ENCODE peak calls at places on chromosomes 6 and 20, in eight cellular contexts. One of them, this sample, is unnamed. For H4K20me1, the result is how much of the 10 kb centered on the place peaks cover.

GRCh38 chr20:24694727-24695528 is 225.5 kb downstream of the SYNDIG1 start:
- DNase-seq in H9: peak
- DNase-seq in keratinocyte: no peak
- DNase-seq in GM23248: peak
- DNase-seq in PC-9: no peak
- DNase-seq in neural progenitor cell: no peak
- DNase-seq in IMR-90: no peak
- DNase-seq in fibroblast of lung: no peak
- DNase-seq in this sample: no peak

GRCh38 chr6:111894272-111894671 is 21.0 kb upstream of the FYN start:
- DNase-seq in H9: no peak
- DNase-seq in keratinocyte: no peak
- DNase-seq in GM23248: peak
- DNase-seq in PC-9: no peak
- DNase-seq in neural progenitor cell: no peak
- DNase-seq in IMR-90: peak
- DNase-seq in fibroblast of lung: no peak
- DNase-seq in this sample: no peak

GRCh38 chr6:11769816-11770545 is 8.6 kb downstream of the ADTRP start:
- DNase-seq in H9: peak
- DNase-seq in keratinocyte: no peak
- DNase-seq in GM23248: no peak
- DNase-seq in PC-9: peak
- DNase-seq in neural progenitor cell: no peak
- DNase-seq in IMR-90: no peak
- DNase-seq in fibroblast of lung: no peak
- DNase-seq in this sample: no peak

GRCh38 chr6:163206196-163206595 is 208.3 kb upstream of the QKI start:
- DNase-seq in H9: no peak
- DNase-seq in keratinocyte: no peak
- DNase-seq in GM23248: no peak
- DNase-seq in PC-9: no peak
- DNase-seq in neural progenitor cell: no peak
- DNase-seq in IMR-90: no peak
- DNase-seq in fibroblast of lung: no peak
- DNase-seq in this sample: no peak

GRCh38 chr6:42746452-42747400 is 823 bp upstream of the TBCC start:
- DNase-seq in H9: peak
- DNase-seq in keratinocyte: peak
- DNase-seq in GM23248: peak
- DNase-seq in PC-9: peak
- DNase-seq in neural progenitor cell: peak
- DNase-seq in IMR-90: peak
- DNase-seq in fibroblast of lung: peak
- DNase-seq in this sample: peak

GRCh38 chr6:110567957-110568696 is 91.7 kb upstream of the SLC22A16 start:
- DNase-seq in H9: no peak
- DNase-seq in keratinocyte: no peak
- DNase-seq in GM23248: no peak
- DNase-seq in PC-9: no peak
- DNase-seq in neural progenitor cell: no peak
- DNase-seq in IMR-90: no peak
- DNase-seq in fibroblast of lung: no peak
- DNase-seq in this sample: no peak

GRCh38 chr6:111589366-111589765 is 16.3 kb downstream of the TRAF3IP2 start:
- DNase-seq in H9: no peak
- DNase-seq in keratinocyte: no peak
- DNase-seq in GM23248: peak
- DNase-seq in PC-9: peak
- DNase-seq in neural progenitor cell: no peak
- DNase-seq in IMR-90: peak
- DNase-seq in fibroblast of lung: peak
- DNase-seq in this sample: no peak

GRCh38 chr6:40794581-40794980 is 207.4 kb upstream of the LRFN2 start:
- DNase-seq in H9: no peak
- DNase-seq in keratinocyte: no peak
- DNase-seq in GM23248: no peak
- DNase-seq in PC-9: no peak
- DNase-seq in neural progenitor cell: no peak
- DNase-seq in IMR-90: no peak
- DNase-seq in fibroblast of lung: no peak
- DNase-seq in this sample: no peak

GRCh38 chr6:161027385-161027784 is 35.8 kb downstream of the MAP3K4 start:
- DNase-seq in H9: no peak
- DNase-seq in keratinocyte: no peak
- DNase-seq in GM23248: no peak
- DNase-seq in PC-9: no peak
- DNase-seq in neural progenitor cell: no peak
- DNase-seq in IMR-90: no peak
- DNase-seq in fibroblast of lung: no peak
- DNase-seq in this sample: no peak

GRCh38 chr6:89977808-89978748 is 83.8 kb downstream of the GJA10 start:
- DNase-seq in H9: no peak
- DNase-seq in keratinocyte: no peak
- DNase-seq in GM23248: peak
- DNase-seq in PC-9: no peak
- DNase-seq in neural progenitor cell: no peak
- DNase-seq in IMR-90: peak
- DNase-seq in fibroblast of lung: peak
- DNase-seq in this sample: peak

GRCh38 chr6:127302728-127303675 is 36.3 kb downstream of the RNF146 start:
- DNase-seq in H9: no peak
- DNase-seq in keratinocyte: no peak
- DNase-seq in GM23248: peak
- DNase-seq in PC-9: peak
- DNase-seq in neural progenitor cell: peak
- DNase-seq in IMR-90: peak
- DNase-seq in fibroblast of lung: peak
- DNase-seq in this sample: peak

GRCh38 chr20:37330316-37330715 is 15.6 kb upstream of the SRC start:
- DNase-seq in H9: no peak
- DNase-seq in keratinocyte: no peak
- DNase-seq in GM23248: no peak
- DNase-seq in PC-9: no peak
- DNase-seq in neural progenitor cell: no peak
- DNase-seq in IMR-90: no peak
- DNase-seq in fibroblast of lung: no peak
- DNase-seq in this sample: no peak

GRCh38 chr6:15061176-15061575 is 184.7 kb upstream of the JARID2 start:
- DNase-seq in H9: no peak
- DNase-seq in keratinocyte: no peak
- DNase-seq in GM23248: no peak
- DNase-seq in PC-9: no peak
- DNase-seq in neural progenitor cell: peak
- DNase-seq in IMR-90: no peak
- DNase-seq in fibroblast of lung: no peak
- DNase-seq in this sample: no peak

GRCh38 chr6:157999100-158000051 is 17.7 kb downstream of the SYNJ2 start:
- DNase-seq in H9: no peak
- DNase-seq in keratinocyte: no peak
- DNase-seq in GM23248: no peak
- DNase-seq in PC-9: no peak
- DNase-seq in neural progenitor cell: no peak
- DNase-seq in IMR-90: no peak
- DNase-seq in fibroblast of lung: no peak
- DNase-seq in this sample: no peak

GRCh38 chr6:102774326-102774725 is 1380.8 kb downstream of the GRIK2 start:
- DNase-seq in H9: no peak
- DNase-seq in keratinocyte: no peak
- DNase-seq in GM23248: no peak
- DNase-seq in PC-9: no peak
- DNase-seq in neural progenitor cell: no peak
- DNase-seq in IMR-90: no peak
- DNase-seq in fibroblast of lung: no peak
- DNase-seq in this sample: no peak

GRCh38 chr20:51758978-51759544 is 9.1 kb downstream of the ATP9A start:
- DNase-seq in H9: no peak
- DNase-seq in keratinocyte: no peak
- DNase-seq in GM23248: peak
- DNase-seq in PC-9: no peak
- DNase-seq in neural progenitor cell: no peak
- DNase-seq in IMR-90: no peak
- DNase-seq in fibroblast of lung: peak
- DNase-seq in this sample: no peak

GRCh38 chr6:42451595-42452170 is at the start of gene TRERF1:
- DNase-seq in H9: peak
- DNase-seq in keratinocyte: no peak
- DNase-seq in GM23248: peak
- DNase-seq in PC-9: peak
- DNase-seq in neural progenitor cell: peak
- DNase-seq in IMR-90: peak
- DNase-seq in fibroblast of lung: peak
- DNase-seq in this sample: peak

GRCh38 chr6:125944434-125944816 is 12.1 kb upstream of the HINT3 start:
- DNase-seq in H9: no peak
- DNase-seq in keratinocyte: no peak
- DNase-seq in GM23248: peak
- DNase-seq in PC-9: peak
- DNase-seq in neural progenitor cell: no peak
- DNase-seq in IMR-90: peak
- DNase-seq in fibroblast of lung: peak
- DNase-seq in this sample: peak

GRCh38 chr6:133251688-133252087 is 10.5 kb downstream of the EYA4 start:
- DNase-seq in H9: no peak
- DNase-seq in keratinocyte: no peak
- DNase-seq in GM23248: no peak
- DNase-seq in PC-9: no peak
- DNase-seq in neural progenitor cell: no peak
- DNase-seq in IMR-90: no peak
- DNase-seq in fibroblast of lung: no peak
- DNase-seq in this sample: no peak

GRCh38 chr6:70411948-70412796 is 1.1 kb upstream of the FAM135A start:
- DNase-seq in H9: no peak
- DNase-seq in keratinocyte: no peak
- DNase-seq in GM23248: no peak
- DNase-seq in PC-9: no peak
- DNase-seq in neural progenitor cell: no peak
- DNase-seq in IMR-90: no peak
- DNase-seq in fibroblast of lung: peak
- DNase-seq in this sample: no peak
- H4K20me1 ChIP-seq in H9: under half
- H4K20me1 ChIP-seq in keratinocyte: under half
- H4K20me1 ChIP-seq in GM23248: under half
- H4K20me1 ChIP-seq in PC-9: under half
- H4K20me1 ChIP-seq in neural progenitor cell: under half
- H4K20me1 ChIP-seq in IMR-90: under half
- H4K20me1 ChIP-seq in fibroblast of lung: under half
- H4K20me1 ChIP-seq in this sample: under half

GRCh38 chr6:56831334-56831733 is 123.6 kb upstream of the BEND6 start:
- DNase-seq in H9: no peak
- DNase-seq in keratinocyte: no peak
- DNase-seq in GM23248: no peak
- DNase-seq in PC-9: no peak
- DNase-seq in neural progenitor cell: no peak
- DNase-seq in IMR-90: no peak
- DNase-seq in fibroblast of lung: no peak
- DNase-seq in this sample: no peak
- H4K20me1 ChIP-seq in H9: under half
- H4K20me1 ChIP-seq in keratinocyte: under half
- H4K20me1 ChIP-seq in GM23248: half or more
- H4K20me1 ChIP-seq in PC-9: under half
- H4K20me1 ChIP-seq in neural progenitor cell: half or more
- H4K20me1 ChIP-seq in IMR-90: half or more
- H4K20me1 ChIP-seq in fibroblast of lung: under half
- H4K20me1 ChIP-seq in this sample: under half

GRCh38 chr6:43781572-43781928 is 11.5 kb downstream of the VEGFA start:
- DNase-seq in H9: no peak
- DNase-seq in keratinocyte: no peak
- DNase-seq in GM23248: no peak
- DNase-seq in PC-9: no peak
- DNase-seq in neural progenitor cell: no peak
- DNase-seq in IMR-90: no peak
- DNase-seq in fibroblast of lung: no peak
- DNase-seq in this sample: no peak
- H4K20me1 ChIP-seq in H9: under half
- H4K20me1 ChIP-seq in keratinocyte: half or more
- H4K20me1 ChIP-seq in GM23248: under half
- H4K20me1 ChIP-seq in PC-9: half or more
- H4K20me1 ChIP-seq in neural progenitor cell: under half
- H4K20me1 ChIP-seq in IMR-90: half or more
- H4K20me1 ChIP-seq in fibroblast of lung: under half
- H4K20me1 ChIP-seq in this sample: half or more

GRCh38 chr6:1280666-1281300 is 31.1 kb upstream of the FOXQ1 start:
- DNase-seq in H9: no peak
- DNase-seq in keratinocyte: no peak
- DNase-seq in GM23248: no peak
- DNase-seq in PC-9: no peak
- DNase-seq in neural progenitor cell: no peak
- DNase-seq in IMR-90: no peak
- DNase-seq in fibroblast of lung: no peak
- DNase-seq in this sample: no peak
- H4K20me1 ChIP-seq in H9: under half
- H4K20me1 ChIP-seq in keratinocyte: under half
- H4K20me1 ChIP-seq in GM23248: under half
- H4K20me1 ChIP-seq in PC-9: under half
- H4K20me1 ChIP-seq in neural progenitor cell: under half
- H4K20me1 ChIP-seq in IMR-90: under half
- H4K20me1 ChIP-seq in fibroblast of lung: under half
- H4K20me1 ChIP-seq in this sample: under half

DNA sequence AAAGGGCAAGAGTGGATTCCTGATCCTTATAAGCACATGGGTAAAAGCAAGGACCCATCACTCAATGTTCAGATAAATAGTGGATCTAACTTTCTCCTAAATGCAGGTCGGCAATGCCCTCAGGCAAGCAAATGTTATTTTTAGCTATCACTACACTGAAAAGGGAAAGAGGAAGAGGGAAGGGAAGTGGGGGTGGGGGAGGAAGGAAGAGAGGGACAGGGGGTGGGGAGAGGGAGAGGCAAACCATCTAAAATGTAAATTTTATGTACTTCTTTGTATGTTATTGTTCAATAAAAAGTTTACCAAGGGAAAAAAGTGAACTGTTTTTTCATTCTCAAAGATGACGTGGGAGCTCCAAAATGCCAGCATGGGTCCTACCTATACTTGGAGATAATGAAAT is 44.2 kb downstream of the CHD6 start:
- DNase-seq in H9: no peak
- DNase-seq in keratinocyte: no peak
- DNase-seq in GM23248: no peak
- DNase-seq in PC-9: no peak
- DNase-seq in neural progenitor cell: no peak
- DNase-seq in IMR-90: no peak
- DNase-seq in fibroblast of lung: no peak
- DNase-seq in this sample: no peak
- H4K20me1 ChIP-seq in H9: under half
- H4K20me1 ChIP-seq in keratinocyte: under half
- H4K20me1 ChIP-seq in GM23248: under half
- H4K20me1 ChIP-seq in PC-9: under half
- H4K20me1 ChIP-seq in neural progenitor cell: half or more
- H4K20me1 ChIP-seq in IMR-90: half or more
- H4K20me1 ChIP-seq in fibroblast of lung: under half
- H4K20me1 ChIP-seq in this sample: under half

DNA sequence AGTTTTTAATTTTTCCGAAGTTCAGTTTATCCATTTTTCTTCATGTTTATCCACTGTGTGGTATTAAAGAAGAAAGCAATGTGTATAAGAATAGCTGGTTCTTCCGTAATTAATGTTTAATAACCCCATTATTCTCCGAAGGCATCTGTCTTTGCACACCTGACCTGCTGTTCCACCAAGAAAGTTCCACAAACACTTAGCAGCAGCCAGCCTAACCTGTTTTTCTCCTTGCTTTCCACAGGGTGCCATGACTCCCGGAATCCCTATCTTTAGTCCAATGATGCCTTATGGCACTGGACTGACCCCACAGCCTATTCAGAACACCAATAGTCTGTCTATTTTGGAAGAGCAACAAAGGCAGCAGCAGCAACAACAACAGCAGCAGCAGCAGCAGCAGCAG is 7.4 kb downstream of the TBP start:
- DNase-seq in H9: no peak
- DNase-seq in keratinocyte: no peak
- DNase-seq in GM23248: no peak
- DNase-seq in PC-9: no peak
- DNase-seq in neural progenitor cell: no peak
- DNase-seq in IMR-90: no peak
- DNase-seq in fibroblast of lung: no peak
- DNase-seq in this sample: no peak
- H4K20me1 ChIP-seq in H9: under half
- H4K20me1 ChIP-seq in keratinocyte: under half
- H4K20me1 ChIP-seq in GM23248: under half
- H4K20me1 ChIP-seq in PC-9: under half
- H4K20me1 ChIP-seq in neural progenitor cell: under half
- H4K20me1 ChIP-seq in IMR-90: under half
- H4K20me1 ChIP-seq in fibroblast of lung: under half
- H4K20me1 ChIP-seq in this sample: under half